ENCODE peak calls at places on chromosomes 13 and 19, in seven cellular contexts. One of them, this sample, is unnamed.

GRCh38 chr13:96511587-96511986 is 421.7 kb downstream of the HS6ST3 start:
- DNase-seq in ovary: no peak
- DNase-seq in tibial nerve: no peak
- DNase-seq in fibroblast of lung: no peak
- DNase-seq in BJ: no peak
- DNase-seq in AG09309: no peak
- DNase-seq in gastrocnemius medialis: no peak
- DNase-seq in this sample: no peak

GRCh38 chr13:113129480-113129879 is 6.9 kb downstream of the F10 start:
- DNase-seq in ovary: no peak
- DNase-seq in tibial nerve: no peak
- DNase-seq in fibroblast of lung: no peak
- DNase-seq in BJ: no peak
- DNase-seq in AG09309: no peak
- DNase-seq in gastrocnemius medialis: no peak
- DNase-seq in this sample: peak

GRCh38 chr19:50794074-50794777 is 4.0 kb downstream of the ACP4 start:
- DNase-seq in ovary: no peak
- DNase-seq in tibial nerve: no peak
- DNase-seq in fibroblast of lung: no peak
- DNase-seq in BJ: no peak
- DNase-seq in AG09309: no peak
- DNase-seq in gastrocnemius medialis: no peak
- DNase-seq in this sample: no peak

GRCh38 chr13:33100876-33101275 is 84.7 kb downstream of the KL start:
- DNase-seq in ovary: no peak
- DNase-seq in tibial nerve: no peak
- DNase-seq in fibroblast of lung: no peak
- DNase-seq in BJ: no peak
- DNase-seq in AG09309: no peak
- DNase-seq in gastrocnemius medialis: no peak
- DNase-seq in this sample: no peak

GRCh38 chr19:29622191-29623070 is 16.3 kb downstream of the POP4 start:
- DNase-seq in ovary: no peak
- DNase-seq in tibial nerve: no peak
- DNase-seq in fibroblast of lung: no peak
- DNase-seq in BJ: no peak
- DNase-seq in AG09309: no peak
- DNase-seq in gastrocnemius medialis: no peak
- DNase-seq in this sample: no peak

GRCh38 chr13:95956589-95957148 is 96.5 kb downstream of the UGGT2 start:
- DNase-seq in ovary: no peak
- DNase-seq in tibial nerve: no peak
- DNase-seq in fibroblast of lung: peak
- DNase-seq in BJ: no peak
- DNase-seq in AG09309: no peak
- DNase-seq in gastrocnemius medialis: no peak
- DNase-seq in this sample: no peak

GRCh38 chr19:46351241-46352041 is 4.6 kb downstream of the PPP5C start:
- DNase-seq in ovary: no peak
- DNase-seq in tibial nerve: no peak
- DNase-seq in fibroblast of lung: peak
- DNase-seq in BJ: no peak
- DNase-seq in AG09309: no peak
- DNase-seq in gastrocnemius medialis: no peak
- DNase-seq in this sample: no peak

GRCh38 chr13:88622362-88622973 is 951.3 kb downstream of the SLITRK5 start:
- DNase-seq in ovary: no peak
- DNase-seq in tibial nerve: no peak
- DNase-seq in fibroblast of lung: no peak
- DNase-seq in BJ: no peak
- DNase-seq in AG09309: no peak
- DNase-seq in gastrocnemius medialis: no peak
- DNase-seq in this sample: no peak

GRCh38 chr13:32409561-32410440 is 18.1 kb downstream of the N4BP2L1 start:
- DNase-seq in ovary: peak
- DNase-seq in tibial nerve: peak
- DNase-seq in fibroblast of lung: peak
- DNase-seq in BJ: no peak
- DNase-seq in AG09309: peak
- DNase-seq in gastrocnemius medialis: no peak
- DNase-seq in this sample: no peak

GRCh38 chr13:28001837-28002473 is 13.5 kb upstream of the URAD start:
- DNase-seq in ovary: no peak
- DNase-seq in tibial nerve: no peak
- DNase-seq in fibroblast of lung: no peak
- DNase-seq in BJ: no peak
- DNase-seq in AG09309: no peak
- DNase-seq in gastrocnemius medialis: no peak
- DNase-seq in this sample: no peak

GRCh38 chr19:6378036-6378435 is 2.3 kb upstream of the PSPN start:
- DNase-seq in ovary: no peak
- DNase-seq in tibial nerve: no peak
- DNase-seq in fibroblast of lung: no peak
- DNase-seq in BJ: peak
- DNase-seq in AG09309: no peak
- DNase-seq in gastrocnemius medialis: no peak
- DNase-seq in this sample: no peak

GRCh38 chr19:19022380-19022961 is 10.8 kb downstream of the SUGP2 start:
- DNase-seq in ovary: no peak
- DNase-seq in tibial nerve: no peak
- DNase-seq in fibroblast of lung: no peak
- DNase-seq in BJ: no peak
- DNase-seq in AG09309: no peak
- DNase-seq in gastrocnemius medialis: no peak
- DNase-seq in this sample: no peak

GRCh38 chr19:44878119-44878865 is 12.8 kb upstream of the TOMM40 start:
- DNase-seq in ovary: no peak
- DNase-seq in tibial nerve: no peak
- DNase-seq in fibroblast of lung: no peak
- DNase-seq in BJ: no peak
- DNase-seq in AG09309: no peak
- DNase-seq in gastrocnemius medialis: no peak
- DNase-seq in this sample: no peak

GRCh38 chr13:114299604-114300305 is 14.5 kb upstream of the CHAMP1 start:
- DNase-seq in ovary: no peak
- DNase-seq in tibial nerve: no peak
- DNase-seq in fibroblast of lung: no peak
- DNase-seq in BJ: no peak
- DNase-seq in AG09309: no peak
- DNase-seq in gastrocnemius medialis: no peak
- DNase-seq in this sample: no peak

GRCh38 chr13:93539914-93540313 is 313.3 kb downstream of the GPC6 start:
- DNase-seq in ovary: peak
- DNase-seq in tibial nerve: no peak
- DNase-seq in fibroblast of lung: peak
- DNase-seq in BJ: no peak
- DNase-seq in AG09309: no peak
- DNase-seq in gastrocnemius medialis: no peak
- DNase-seq in this sample: no peak

GRCh38 chr19:56120371-56121179 is 520 bp downstream of the ZNF787 start:
- DNase-seq in ovary: peak
- DNase-seq in tibial nerve: peak
- DNase-seq in fibroblast of lung: peak
- DNase-seq in BJ: no peak
- DNase-seq in AG09309: no peak
- DNase-seq in gastrocnemius medialis: peak
- DNase-seq in this sample: peak
- TF ChIP-seq CTCF in ovary: peak
- TF ChIP-seq CTCF in tibial nerve: peak
- TF ChIP-seq CTCF in fibroblast of lung: no peak
- TF ChIP-seq CTCF in BJ: peak
- TF ChIP-seq CTCF in AG09309: peak
- TF ChIP-seq CTCF in gastrocnemius medialis: peak
- TF ChIP-seq CTCF in this sample: peak

DNA sequence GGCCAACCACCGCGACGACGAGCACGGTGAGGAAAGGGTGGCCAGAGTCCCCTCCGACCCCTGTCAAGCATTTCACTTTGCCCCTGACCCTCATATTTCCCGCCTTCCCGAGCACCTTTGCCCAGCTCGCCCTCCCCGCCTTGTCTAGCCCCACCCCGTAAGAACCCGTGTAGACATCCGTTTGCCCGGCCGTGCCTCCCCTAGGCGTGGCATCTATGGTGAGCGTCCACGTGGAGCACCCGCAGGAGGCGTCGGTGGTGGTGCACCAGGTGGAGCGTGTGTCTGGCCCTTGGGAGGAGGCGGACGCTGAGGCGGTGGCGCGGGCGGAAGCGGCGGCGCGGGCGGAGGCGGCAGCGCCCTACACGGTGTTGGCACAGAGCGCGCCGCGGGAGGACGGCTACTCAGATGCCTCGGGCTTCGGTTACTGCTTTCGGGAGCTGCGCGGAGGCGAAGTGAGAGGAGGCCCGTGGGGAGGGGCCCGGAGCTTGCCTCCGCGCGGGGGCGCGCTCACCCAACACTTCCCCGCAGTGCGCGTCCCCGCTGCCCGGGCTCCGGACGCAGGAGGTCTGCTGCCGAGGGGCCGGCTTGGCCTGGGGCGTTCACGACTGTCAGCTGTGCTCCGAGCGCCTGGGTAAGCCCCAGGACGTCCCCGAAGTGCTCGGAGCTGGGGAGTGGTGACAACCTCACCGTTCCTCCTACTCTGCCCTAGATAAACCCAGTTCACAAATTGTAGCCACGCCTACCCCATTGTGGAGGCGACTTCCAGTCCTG is 4.2 kb downstream of the LTBP4 start:
- DNase-seq in ovary: peak
- DNase-seq in tibial nerve: no peak
- DNase-seq in fibroblast of lung: peak
- DNase-seq in BJ: no peak
- DNase-seq in AG09309: no peak
- DNase-seq in gastrocnemius medialis: peak
- DNase-seq in this sample: no peak
- TF ChIP-seq CTCF in ovary: no peak
- TF ChIP-seq CTCF in tibial nerve: peak
- TF ChIP-seq CTCF in fibroblast of lung: no peak
- TF ChIP-seq CTCF in BJ: peak
- TF ChIP-seq CTCF in AG09309: no peak
- TF ChIP-seq CTCF in gastrocnemius medialis: peak
- TF ChIP-seq CTCF in this sample: no peak

GRCh38 chr19:709196-709964 is 645 bp downstream of the PALM start:
- DNase-seq in ovary: peak
- DNase-seq in tibial nerve: no peak
- DNase-seq in fibroblast of lung: no peak
- DNase-seq in BJ: no peak
- DNase-seq in AG09309: no peak
- DNase-seq in gastrocnemius medialis: no peak
- DNase-seq in this sample: no peak

GRCh38 chr19:709965-710714 is 1.4 kb downstream of the PALM start:
- DNase-seq in ovary: peak
- DNase-seq in tibial nerve: no peak
- DNase-seq in fibroblast of lung: no peak
- DNase-seq in BJ: no peak
- DNase-seq in AG09309: no peak
- DNase-seq in gastrocnemius medialis: no peak
- DNase-seq in this sample: no peak

GRCh38 chr19:711224-711623 is 2.5 kb downstream of the PALM start:
- DNase-seq in ovary: no peak
- DNase-seq in tibial nerve: no peak
- DNase-seq in fibroblast of lung: no peak
- DNase-seq in BJ: no peak
- DNase-seq in AG09309: no peak
- DNase-seq in gastrocnemius medialis: no peak
- DNase-seq in this sample: no peak

GRCh38 chr19:710767-711166 is 2.0 kb downstream of the PALM start:
- DNase-seq in ovary: peak
- DNase-seq in tibial nerve: no peak
- DNase-seq in fibroblast of lung: no peak
- DNase-seq in BJ: no peak
- DNase-seq in AG09309: no peak
- DNase-seq in gastrocnemius medialis: no peak
- DNase-seq in this sample: no peak

DNA sequence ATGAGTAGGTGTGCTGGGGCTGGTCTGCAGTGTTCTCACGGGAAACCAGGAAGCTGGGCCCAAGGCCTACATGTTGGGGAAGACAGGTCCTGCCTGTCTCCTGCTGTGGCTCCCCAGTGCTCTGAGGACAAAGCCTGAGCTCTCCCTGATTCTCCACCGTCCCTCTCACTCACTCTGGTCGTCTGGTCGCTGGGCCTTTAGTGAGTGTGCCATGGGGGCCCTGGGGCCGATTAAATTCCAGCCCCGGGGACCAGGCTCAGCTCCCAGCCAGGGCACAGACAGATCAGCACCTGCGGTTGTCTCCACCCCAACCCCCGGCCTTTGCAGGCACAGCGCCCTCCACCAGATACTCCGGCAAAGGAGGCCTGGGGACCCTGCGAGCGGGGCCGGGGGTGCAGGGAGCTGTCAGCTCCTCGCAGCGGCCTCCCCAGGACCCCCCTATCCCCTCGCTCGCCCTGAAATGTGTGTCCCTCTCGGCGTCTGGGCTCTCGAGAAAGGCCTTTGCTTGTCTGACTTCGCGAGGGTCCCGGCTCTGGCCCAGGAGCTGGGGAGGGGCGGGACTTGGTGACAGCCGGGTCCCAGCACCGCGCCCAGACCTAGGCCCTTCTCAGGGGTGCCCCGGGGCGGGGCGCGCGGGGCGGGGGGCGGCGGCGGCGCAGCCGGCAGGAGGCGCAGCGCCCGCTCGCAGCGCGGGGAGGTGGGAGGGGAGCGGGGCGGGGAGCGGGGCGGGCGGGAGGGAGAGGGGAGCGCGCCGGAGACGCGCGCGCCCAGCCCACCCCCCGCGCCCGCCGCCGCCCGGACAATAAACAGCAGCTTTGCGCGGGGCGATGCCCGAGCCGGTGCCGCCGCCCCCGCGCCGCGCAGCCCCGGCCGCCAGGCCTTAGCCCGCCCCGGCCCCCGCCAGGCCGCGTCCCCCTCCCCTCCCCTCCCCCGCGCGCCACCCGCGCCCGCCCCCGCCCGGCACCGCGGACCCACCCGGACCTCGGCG is at the start of gene PALM:
- DNase-seq in ovary: peak
- DNase-seq in tibial nerve: no peak
- DNase-seq in fibroblast of lung: no peak
- DNase-seq in BJ: no peak
- DNase-seq in AG09309: no peak
- DNase-seq in gastrocnemius medialis: no peak
- DNase-seq in this sample: no peak
- TF ChIP-seq CTCF in ovary: peak
- TF ChIP-seq CTCF in tibial nerve: peak
- TF ChIP-seq CTCF in fibroblast of lung: peak
- TF ChIP-seq CTCF in BJ: no peak
- TF ChIP-seq CTCF in AG09309: no peak
- TF ChIP-seq CTCF in gastrocnemius medialis: no peak
- TF ChIP-seq CTCF in this sample: peak

DNA sequence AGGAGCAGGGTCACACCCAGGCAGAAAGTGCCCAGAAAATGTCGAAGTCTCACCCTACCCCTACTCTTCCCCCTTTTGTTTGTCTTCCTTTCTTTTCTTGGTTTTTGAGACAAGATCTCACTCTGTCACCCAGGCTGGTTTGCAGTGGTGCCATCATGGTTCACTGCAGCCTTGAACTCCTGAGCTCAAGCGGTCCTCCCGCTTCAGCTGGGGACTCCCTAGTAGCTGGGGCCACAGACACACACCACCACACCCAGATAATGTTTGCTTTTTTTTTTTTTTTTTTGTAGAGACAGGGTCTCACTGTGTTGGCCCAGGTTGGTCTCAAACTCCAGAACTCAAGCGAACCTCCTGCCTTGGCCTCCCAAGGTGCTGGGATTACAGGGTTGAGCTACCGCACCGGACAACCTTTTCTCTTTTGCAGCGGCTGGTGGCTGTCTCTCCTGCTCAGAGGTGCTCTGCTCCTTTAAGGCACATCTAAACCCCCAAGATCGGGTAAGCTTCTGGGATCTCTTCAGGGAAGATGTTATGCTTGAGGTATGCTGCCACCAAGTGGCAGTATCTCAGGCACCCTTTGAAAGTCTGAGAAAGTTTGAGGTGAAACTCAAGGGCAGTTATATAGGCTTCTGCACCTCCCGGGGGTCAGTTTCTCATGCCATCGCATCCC is 22.4 kb upstream of the EBI3 start:
- DNase-seq in ovary: no peak
- DNase-seq in tibial nerve: no peak
- DNase-seq in fibroblast of lung: peak
- DNase-seq in BJ: no peak
- DNase-seq in AG09309: no peak
- DNase-seq in gastrocnemius medialis: no peak
- DNase-seq in this sample: no peak
- TF ChIP-seq CTCF in ovary: no peak
- TF ChIP-seq CTCF in tibial nerve: no peak
- TF ChIP-seq CTCF in fibroblast of lung: peak
- TF ChIP-seq CTCF in BJ: peak
- TF ChIP-seq CTCF in AG09309: peak
- TF ChIP-seq CTCF in gastrocnemius medialis: no peak
- TF ChIP-seq CTCF in this sample: peak

This sample was measured in type B pancreatic cell.